ENCODE peak calls at places on chromosome 11, in six cellular contexts. W is T-cell; J is AG04450; P is hypothalamus; E is hippocampal formation; Y is stimulated activated CD4-positive, alpha-beta T cell treated with anti-CD3 and anti-CD28 coated beads, Interleukin-15, amount 100 ng/mL, for 1 hour. K is an unnamed sample.

GRCh38 chr11:75425422-75425821 is 7.6 kb downstream of the KLHL35 start:
- DNase-seq in Y (no peak), W (no peak), P (no peak), J (no peak), E (no peak), K (no peak)

GRCh38 chr11:110081462-110082233 is 11.5 kb upstream of the ZC3H12C start:
- DNase-seq in J (no peak), E (no peak), W (no peak), P (no peak), Y (no peak), K (no peak)

GRCh38 chr11:45927332-45927683 is 4.9 kb downstream of the LARGE2 start:
- DNase-seq in Y (no peak), J (no peak), E (no peak), W (no peak), P (no peak), K (no peak)

GRCh38 chr11:14015711-14016110 is 53.2 kb downstream of the SPON1 start:
- DNase-seq in E (no peak), Y (no peak), J (no peak), W (no peak), P (no peak), K (no peak)

GRCh38 chr11:34427171-34427805 is 11.4 kb upstream of the CAT start:
- DNase-seq in J (peak; percentile 55), W (no peak), P (no peak), E (no peak), Y (no peak), K (no peak)

GRCh38 chr11:39174965-39175364 is 2284.5 kb downstream of the LRRC4C start:
- DNase-seq in W (no peak), P (no peak), E (no peak), Y (no peak), J (no peak), K (no peak)

GRCh38 chr11:19978668-19979518 is 181.4 kb downstream of the DBX1 start:
- DNase-seq in P (no peak), Y (no peak), E (no peak), W (no peak), J (peak; percentile 65), K (no peak)

GRCh38 chr11:24373516-24373915 is 123.3 kb upstream of the LUZP2 start:
- DNase-seq in J (no peak), Y (no peak), P (no peak), W (no peak), E (no peak), K (no peak)

GRCh38 chr11:62577046-62577708 is 3.5 kb upstream of the EEF1G start:
- DNase-seq in W (no peak), E (no peak), P (no peak), J (no peak), Y (no peak), K (no peak)